ENCODE peak calls at places on chromosomes 1 and 21, in five cellular contexts. One of them, this sample, is unnamed.

GRCh38 chr1:91884459-91885290 is 1.3 kb downstream of the TGFBR3 start:
- DNase-seq in choroid plexus epithelial cell: no peak
- DNase-seq in BE2C: peak
- DNase-seq in MM.1S: no peak
- DNase-seq in AG10803: peak
- DNase-seq in this sample: no peak

GRCh38 chr1:80520949-80521348 is 1279.8 kb upstream of the ADGRL2 start:
- DNase-seq in choroid plexus epithelial cell: no peak
- DNase-seq in BE2C: no peak
- DNase-seq in MM.1S: no peak
- DNase-seq in AG10803: no peak
- DNase-seq in this sample: no peak

GRCh38 chr1:65965112-65965511 is 172.4 kb downstream of the PDE4B start:
- DNase-seq in choroid plexus epithelial cell: no peak
- DNase-seq in BE2C: no peak
- DNase-seq in MM.1S: no peak
- DNase-seq in AG10803: no peak
- DNase-seq in this sample: no peak

GRCh38 chr1:99005537-99005942 is 879 bp upstream of the PLPPR5 start:
- DNase-seq in choroid plexus epithelial cell: peak
- DNase-seq in BE2C: peak
- DNase-seq in MM.1S: no peak
- DNase-seq in AG10803: no peak
- DNase-seq in this sample: no peak

GRCh38 chr1:225754940-225755635 is 22.5 kb upstream of the SRP9 start:
- DNase-seq in choroid plexus epithelial cell: peak
- DNase-seq in BE2C: no peak
- DNase-seq in MM.1S: no peak
- DNase-seq in AG10803: peak
- DNase-seq in this sample: peak

GRCh38 chr1:151175910-151176309 is at the start of gene TMOD4:
- DNase-seq in choroid plexus epithelial cell: peak
- DNase-seq in BE2C: no peak
- DNase-seq in MM.1S: no peak
- DNase-seq in AG10803: peak
- DNase-seq in this sample: peak

GRCh38 chr21:45352621-45353125 is 52.3 kb upstream of the COL18A1 start:
- DNase-seq in choroid plexus epithelial cell: no peak
- DNase-seq in BE2C: no peak
- DNase-seq in MM.1S: no peak
- DNase-seq in AG10803: no peak
- DNase-seq in this sample: no peak

GRCh38 chr1:155650231-155650757 is 38.3 kb downstream of the YY1AP1 start:
- DNase-seq in choroid plexus epithelial cell: peak
- DNase-seq in BE2C: no peak
- DNase-seq in MM.1S: no peak
- DNase-seq in AG10803: no peak
- DNase-seq in this sample: no peak

GRCh38 chr1:173134029-173134428 is 73.1 kb downstream of the TNFSF4 start:
- DNase-seq in choroid plexus epithelial cell: peak
- DNase-seq in BE2C: no peak
- DNase-seq in MM.1S: no peak
- DNase-seq in AG10803: no peak
- DNase-seq in this sample: peak

GRCh38 chr1:180269848-180270766 is 40.0 kb downstream of the LHX4 start:
- DNase-seq in choroid plexus epithelial cell: no peak
- DNase-seq in BE2C: peak
- DNase-seq in MM.1S: peak
- DNase-seq in AG10803: no peak
- DNase-seq in this sample: peak

GRCh38 chr1:179798213-179798863 is 55.2 kb downstream of the FAM163A start:
- DNase-seq in choroid plexus epithelial cell: no peak
- DNase-seq in BE2C: no peak
- DNase-seq in MM.1S: no peak
- DNase-seq in AG10803: no peak
- DNase-seq in this sample: no peak

GRCh38 chr1:54997711-54997986 is 1.1 kb upstream of the BSND start:
- DNase-seq in choroid plexus epithelial cell: no peak
- DNase-seq in BE2C: no peak
- DNase-seq in MM.1S: no peak
- DNase-seq in AG10803: no peak
- DNase-seq in this sample: no peak

GRCh38 chr1:151166506-151166956 is 587 bp downstream of the SCNM1 start:
- DNase-seq in choroid plexus epithelial cell: peak
- DNase-seq in BE2C: no peak
- DNase-seq in MM.1S: peak
- DNase-seq in AG10803: peak
- DNase-seq in this sample: peak

GRCh38 chr1:19029191-19030085 is 73.0 kb upstream of the IFFO2 start:
- DNase-seq in choroid plexus epithelial cell: no peak
- DNase-seq in BE2C: peak
- DNase-seq in MM.1S: no peak
- DNase-seq in AG10803: no peak
- DNase-seq in this sample: peak

GRCh38 chr1:64811131-64811530 is 66.3 kb downstream of the RAVER2 start:
- DNase-seq in choroid plexus epithelial cell: no peak
- DNase-seq in BE2C: no peak
- DNase-seq in MM.1S: no peak
- DNase-seq in AG10803: no peak
- DNase-seq in this sample: no peak

GRCh38 chr1:151164732-151165280 is 896 bp downstream of the LYSMD1 start:
- DNase-seq in choroid plexus epithelial cell: peak
- DNase-seq in BE2C: no peak
- DNase-seq in MM.1S: no peak
- DNase-seq in AG10803: peak
- DNase-seq in this sample: no peak

GRCh38 chr1:57162607-57163235 is 196.9 kb upstream of the C8B start:
- DNase-seq in choroid plexus epithelial cell: no peak
- DNase-seq in BE2C: no peak
- DNase-seq in MM.1S: no peak
- DNase-seq in AG10803: peak
- DNase-seq in this sample: no peak

GRCh38 chr1:64516803-64517568 is 47.1 kb downstream of the CACHD1 start:
- DNase-seq in choroid plexus epithelial cell: peak
- DNase-seq in BE2C: no peak
- DNase-seq in MM.1S: no peak
- DNase-seq in AG10803: peak
- DNase-seq in this sample: peak

GRCh38 chr1:214449371-214449770 is 102.0 kb downstream of the PTPN14 start:
- DNase-seq in choroid plexus epithelial cell: no peak
- DNase-seq in BE2C: no peak
- DNase-seq in MM.1S: no peak
- DNase-seq in AG10803: no peak
- DNase-seq in this sample: no peak

GRCh38 chr1:59695301-59695700 is 119.4 kb upstream of the HOOK1 start:
- DNase-seq in choroid plexus epithelial cell: no peak
- DNase-seq in BE2C: no peak
- DNase-seq in MM.1S: no peak
- DNase-seq in AG10803: peak
- DNase-seq in this sample: no peak

GRCh38 chr1:118862755-118863154 is 125.4 kb downstream of the TBX15 start:
- DNase-seq in choroid plexus epithelial cell: no peak
- DNase-seq in BE2C: no peak
- DNase-seq in MM.1S: no peak
- DNase-seq in AG10803: peak
- DNase-seq in this sample: no peak

GRCh38 chr21:34061983-34062382 is 11.4 kb upstream of the MRPS6 start:
- DNase-seq in choroid plexus epithelial cell: no peak
- DNase-seq in BE2C: peak
- DNase-seq in MM.1S: no peak
- DNase-seq in AG10803: no peak
- DNase-seq in this sample: peak

GRCh38 chr1:19083081-19083480 is 126.6 kb upstream of the IFFO2 start:
- DNase-seq in choroid plexus epithelial cell: peak
- DNase-seq in BE2C: no peak
- DNase-seq in MM.1S: no peak
- DNase-seq in AG10803: no peak
- DNase-seq in this sample: peak

GRCh38 chr1:211804915-211805314 is 25.6 kb downstream of the LPGAT1 start:
- DNase-seq in choroid plexus epithelial cell: no peak
- DNase-seq in BE2C: no peak
- DNase-seq in MM.1S: no peak
- DNase-seq in AG10803: no peak
- DNase-seq in this sample: no peak

GRCh38 chr21:44013380-44014088 is 1.4 kb downstream of the TRAPPC10 start:
- DNase-seq in choroid plexus epithelial cell: peak
- DNase-seq in BE2C: peak
- DNase-seq in MM.1S: peak
- DNase-seq in AG10803: peak
- DNase-seq in this sample: peak

GRCh38 chr21:44010429-44010828 is 1.7 kb upstream of the TRAPPC10 start:
- DNase-seq in choroid plexus epithelial cell: peak
- DNase-seq in BE2C: no peak
- DNase-seq in MM.1S: no peak
- DNase-seq in AG10803: no peak
- DNase-seq in this sample: no peak

GRCh38 chr21:44012474-44013379 is 618 bp downstream of the TRAPPC10 start:
- DNase-seq in choroid plexus epithelial cell: peak
- DNase-seq in BE2C: peak
- DNase-seq in MM.1S: peak
- DNase-seq in AG10803: peak
- DNase-seq in this sample: peak

GRCh38 chr21:44011123-44011773 is 861 bp upstream of the TRAPPC10 start:
- DNase-seq in choroid plexus epithelial cell: no peak
- DNase-seq in BE2C: no peak
- DNase-seq in MM.1S: no peak
- DNase-seq in AG10803: no peak
- DNase-seq in this sample: no peak

GRCh38 chr21:44011774-44012473 is at the start of gene TRAPPC10:
- DNase-seq in choroid plexus epithelial cell: peak
- DNase-seq in BE2C: peak
- DNase-seq in MM.1S: peak
- DNase-seq in AG10803: peak
- DNase-seq in this sample: peak
- TF ChIP-seq CTCF in choroid plexus epithelial cell: no peak
- TF ChIP-seq CTCF in BE2C: no peak
- TF ChIP-seq CTCF in MM.1S: no peak
- TF ChIP-seq CTCF in AG10803: no peak
- TF ChIP-seq CTCF in this sample: no peak

GRCh38 chr1:67791261-67791660 is 42.0 kb downstream of the GNG12 start:
- DNase-seq in choroid plexus epithelial cell: peak
- DNase-seq in BE2C: no peak
- DNase-seq in MM.1S: no peak
- DNase-seq in AG10803: no peak
- DNase-seq in this sample: peak

GRCh38 chr1:67793562-67793961 is 39.7 kb downstream of the GNG12 start:
- DNase-seq in choroid plexus epithelial cell: peak
- DNase-seq in BE2C: no peak
- DNase-seq in MM.1S: no peak
- DNase-seq in AG10803: peak
- DNase-seq in this sample: peak

GRCh38 chr1:67789551-67789950 is 43.7 kb downstream of the GNG12 start:
- DNase-seq in choroid plexus epithelial cell: no peak
- DNase-seq in BE2C: no peak
- DNase-seq in MM.1S: no peak
- DNase-seq in AG10803: no peak
- DNase-seq in this sample: no peak

GRCh38 chr1:67792756-67793475 is 40.4 kb downstream of the GNG12 start:
- DNase-seq in choroid plexus epithelial cell: no peak
- DNase-seq in BE2C: no peak
- DNase-seq in MM.1S: no peak
- DNase-seq in AG10803: no peak
- DNase-seq in this sample: no peak

DNA sequence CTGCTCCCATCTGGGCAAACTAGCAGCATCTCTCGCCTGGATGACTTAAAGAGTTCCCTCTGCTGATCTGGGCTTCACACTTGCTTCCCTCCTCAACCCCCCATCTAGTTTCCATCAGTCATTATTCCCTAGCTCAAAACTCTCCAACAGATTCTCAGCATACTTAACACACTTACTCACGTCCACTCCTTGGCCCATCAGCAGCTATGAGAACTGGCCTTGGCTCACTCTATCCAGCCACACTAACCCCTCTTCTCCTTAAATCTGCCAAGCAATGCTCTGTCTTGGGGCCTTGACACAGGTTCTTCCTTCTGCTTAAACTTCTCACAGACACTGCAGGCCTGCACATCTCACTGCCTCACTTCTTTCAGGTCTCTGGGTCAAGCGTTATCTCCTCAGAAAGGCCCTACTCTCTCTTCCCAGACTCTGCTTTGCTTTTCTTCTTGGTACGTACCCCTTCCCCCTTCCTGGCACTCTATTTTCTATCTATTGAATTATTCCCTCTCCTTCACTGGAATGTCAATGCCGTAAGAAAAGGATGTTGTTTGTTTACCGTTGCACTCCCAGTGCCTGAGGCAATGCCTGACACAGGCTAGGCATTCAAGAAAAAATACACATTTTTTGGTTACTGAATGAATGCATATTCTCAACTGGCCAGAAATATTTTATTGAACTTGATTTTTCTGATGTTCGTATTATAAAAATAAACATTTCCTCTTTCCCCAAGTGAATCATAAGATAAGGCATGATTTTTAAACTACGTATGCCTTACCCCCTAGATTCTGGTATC is 41.4 kb downstream of the GNG12 start:
- DNase-seq in choroid plexus epithelial cell: peak
- DNase-seq in BE2C: no peak
- DNase-seq in MM.1S: no peak
- DNase-seq in AG10803: peak
- DNase-seq in this sample: peak
- H3K4me3 ChIP-seq in choroid plexus epithelial cell: no peak
- H3K4me3 ChIP-seq in BE2C: no peak
- H3K4me3 ChIP-seq in MM.1S: no peak
- H3K4me3 ChIP-seq in AG10803: peak
- H3K4me3 ChIP-seq in this sample: no peak

DNA sequence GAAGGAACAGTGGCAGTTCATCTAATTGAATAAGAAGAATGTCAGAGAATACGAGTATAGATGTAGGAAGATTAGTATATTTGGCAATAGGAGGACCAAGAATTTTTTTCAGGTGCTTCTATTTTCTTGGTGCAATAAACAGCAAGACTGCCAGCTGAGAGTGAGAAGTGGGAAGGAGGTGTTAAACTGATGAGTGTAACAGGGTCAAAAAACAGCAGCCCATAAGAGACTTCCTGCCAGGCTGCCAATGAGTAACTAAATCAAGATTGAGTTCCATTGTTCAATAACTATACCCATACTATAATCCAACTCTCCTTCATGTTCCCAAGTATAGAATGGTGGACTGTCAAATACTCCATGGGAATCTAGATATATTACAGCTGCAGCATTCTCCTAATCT is 28.7 kb downstream of the LYST start:
- DNase-seq in choroid plexus epithelial cell: no peak
- DNase-seq in BE2C: no peak
- DNase-seq in MM.1S: no peak
- DNase-seq in AG10803: no peak
- DNase-seq in this sample: no peak
- TF ChIP-seq CTCF in choroid plexus epithelial cell: no peak
- TF ChIP-seq CTCF in BE2C: no peak
- TF ChIP-seq CTCF in MM.1S: no peak
- TF ChIP-seq CTCF in AG10803: no peak
- TF ChIP-seq CTCF in this sample: no peak

DNA sequence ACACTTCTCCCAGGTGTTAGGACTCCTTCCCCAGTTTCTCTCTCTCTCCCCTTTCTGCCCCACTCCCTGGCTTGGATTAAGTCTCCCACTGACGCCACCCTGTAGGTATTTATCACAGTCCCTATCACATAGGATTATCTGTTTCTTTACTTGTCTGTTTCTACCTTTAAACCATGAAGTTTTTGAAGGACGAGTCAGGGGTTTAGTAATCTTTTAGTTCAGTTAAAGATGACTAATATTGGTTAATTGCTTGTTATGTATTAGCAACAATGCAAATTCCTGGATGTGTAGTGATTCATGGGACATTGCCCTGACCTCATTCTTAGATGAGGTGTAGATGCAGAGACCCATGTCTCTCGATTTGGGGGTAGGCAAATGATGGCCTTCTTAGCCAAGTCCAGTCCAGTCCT is 6.4 kb downstream of the LAMC1 start:
- DNase-seq in choroid plexus epithelial cell: peak
- DNase-seq in BE2C: no peak
- DNase-seq in MM.1S: no peak
- DNase-seq in AG10803: peak
- DNase-seq in this sample: peak
- H3K4me3 ChIP-seq in choroid plexus epithelial cell: no peak
- H3K4me3 ChIP-seq in BE2C: no peak
- H3K4me3 ChIP-seq in MM.1S: no peak
- H3K4me3 ChIP-seq in AG10803: no peak
- H3K4me3 ChIP-seq in this sample: no peak